ENCODE peak calls at places on chromosomes 6 and 20, in nine cellular contexts. V is RCC 7860; L is activated T-helper 1 cell treated with Interleukin-2 at 50 U/mL for 16 hours; M is AG10803; O is amniotic stem cell; U is iris pigment epithelial cell; D is activated CD4-positive, alpha-beta T cell treated with anti-CD3 and anti-CD28 coated beads, Interleukin-2, amount 10 ng/mL, durations not matched to agents 7 days and 5 days; F is NCI-H1092 treated with DMSO at 0.1 percent for 48 hours; J is NCI-H1417. Y is an unnamed sample.

GRCh38 chr20:63745961-63746765 is 6.6 kb downstream of the SLC2A4RG start:
- DNase-seq in V (no peak), L (no peak), M (no peak), O (no peak), U (no peak), D (no peak), F (no peak), J (no peak), Y (no peak)

GRCh38 chr6:110522427-110522826 is 46.0 kb upstream of the SLC22A16 start:
- DNase-seq in V (no peak), L (no peak), M (no peak), O (no peak), U (no peak), D (no peak), F (no peak), J (no peak), Y (no peak)

GRCh38 chr6:39009476-39009875 is 39.1 kb upstream of the GLP1R start:
- DNase-seq in V (no peak), L (no peak), M (no peak), O (no peak), U (no peak), D (no peak), F (no peak), J (no peak), Y (no peak)

GRCh38 chr6:106913111-106913510 is 61.4 kb downstream of the CD24 start:
- DNase-seq in V (no peak), L (no peak), M (no peak), O (no peak), U (no peak), D (no peak), F (no peak), J (no peak), Y (no peak)

GRCh38 chr20:52484438-52484837 is 292.9 kb upstream of the ZFP64 start:
- DNase-seq in V (peak), L (no peak), M (peak), O (peak), U (peak), D (no peak), F (no peak), J (no peak), Y (no peak)

GRCh38 chr6:72748759-72749158 is 126.9 kb downstream of the KCNQ5 start:
- DNase-seq in V (peak), L (no peak), M (peak), O (peak), U (peak), D (no peak), F (no peak), J (no peak), Y (peak)

GRCh38 chr6:109143191-109143590 is 47.9 kb downstream of the CEP57L1 start:
- DNase-seq in V (no peak), L (no peak), M (no peak), O (no peak), U (peak), D (no peak), F (no peak), J (no peak), Y (no peak)

GRCh38 chr6:68639826-68640505 is 4.9 kb downstream of the ADGRB3 start:
- DNase-seq in V (no peak), L (no peak), M (no peak), O (no peak), U (no peak), D (no peak), F (no peak), J (peak), Y (peak)

GRCh38 chr6:106339334-106340029 is 13.9 kb upstream of the ATG5 start:
- DNase-seq in V (peak), L (no peak), M (peak), O (peak), U (peak), D (peak), F (peak), J (peak), Y (peak)

GRCh38 chr20:15346657-15347280 is 1009.4 kb upstream of the FLRT3 start:
- DNase-seq in V (no peak), L (no peak), M (no peak), O (no peak), U (no peak), D (no peak), F (no peak), J (no peak), Y (no peak)

GRCh38 chr20:41249371-41249770 is 68.2 kb downstream of the ZHX3 start:
- DNase-seq in V (peak), L (no peak), M (peak), O (peak), U (peak), D (no peak), F (no peak), J (no peak), Y (peak)

GRCh38 chr20:43752561-43753301 is 25.9 kb upstream of the GTSF1L start:
- DNase-seq in V (peak), L (no peak), M (peak), O (no peak), U (peak), D (peak), F (no peak), J (no peak), Y (peak)

GRCh38 chr6:90003069-90003800 is 109.0 kb downstream of the GJA10 start:
- DNase-seq in V (no peak), L (no peak), M (no peak), O (no peak), U (no peak), D (no peak), F (no peak), J (no peak), Y (no peak)

GRCh38 chr20:40265872-40266533 is 423.0 kb downstream of the MAFB start:
- DNase-seq in V (no peak), L (no peak), M (peak), O (no peak), U (peak), D (no peak), F (peak), J (peak), Y (peak)

GRCh38 chr6:90483956-90484355 is 102.9 kb downstream of the MAP3K7 start:
- DNase-seq in V (no peak), L (no peak), M (no peak), O (no peak), U (no peak), D (no peak), F (no peak), J (no peak), Y (no peak)

GRCh38 chr6:116461563-116462507 is 660 bp downstream of the CALHM6 start:
- DNase-seq in V (no peak), L (peak), M (peak), O (no peak), U (peak), D (peak), F (peak), J (no peak), Y (no peak)

GRCh38 chr6:155200012-155200411 is 63.8 kb upstream of the CLDN20 start:
- DNase-seq in V (peak), L (no peak), M (no peak), O (no peak), U (peak), D (no peak), F (no peak), J (no peak), Y (no peak)

GRCh38 chr6:38554700-38555413 is 84.9 kb downstream of the BTBD9 start:
- DNase-seq in V (peak), L (no peak), M (peak), O (peak), U (peak), D (no peak), F (no peak), J (no peak), Y (peak)

GRCh38 chr6:89375427-89375868 is 22.9 kb upstream of the UBE2J1 start:
- DNase-seq in V (no peak), L (peak), M (no peak), O (no peak), U (peak), D (peak), F (peak), J (peak), Y (peak)

GRCh38 chr20:48191200-48191599 is 405.9 kb upstream of the SULF2 start:
- DNase-seq in V (no peak), L (no peak), M (no peak), O (no peak), U (peak), D (no peak), F (no peak), J (no peak), Y (no peak)

GRCh38 chr6:88722691-88723090 is 240.7 kb downstream of the RNGTT start:
- DNase-seq in V (no peak), L (no peak), M (no peak), O (no peak), U (peak), D (no peak), F (no peak), J (no peak), Y (no peak)

GRCh38 chr20:40563296-40563950 is 125.6 kb downstream of the MAFB start:
- DNase-seq in V (no peak), L (no peak), M (peak), O (no peak), U (peak), D (no peak), F (no peak), J (peak), Y (no peak)

GRCh38 chr6:32609731-32610640 is 20.3 kb upstream of the HLA-DRB1 start:
- DNase-seq in V (peak), L (no peak), M (peak), O (peak), U (peak), D (peak), F (peak), J (peak), Y (peak)

GRCh38 chr6:138088307-138088744 is 18.9 kb downstream of the PERP start:
- DNase-seq in V (peak), L (no peak), M (peak), O (peak), U (peak), D (no peak), F (no peak), J (no peak), Y (peak)

GRCh38 chr20:9617940-9618339 is 103.5 kb downstream of the LAMP5 start:
- DNase-seq in V (no peak), L (no peak), M (peak), O (no peak), U (peak), D (no peak), F (peak), J (peak), Y (peak)

GRCh38 chr6:143362192-143362558 is 88.3 kb downstream of the ADAT2 start:
- DNase-seq in V (no peak), L (no peak), M (no peak), O (no peak), U (no peak), D (no peak), F (no peak), J (no peak), Y (no peak)

GRCh38 chr6:125764105-125764671 is 14.8 kb downstream of the HEY2 start:
- DNase-seq in V (no peak), L (no peak), M (no peak), O (no peak), U (no peak), D (no peak), F (no peak), J (no peak), Y (no peak)

GRCh38 chr6:142155895-142156757 is 9.1 kb downstream of the VTA1 start:
- DNase-seq in V (peak), L (no peak), M (peak), O (no peak), U (peak), D (no peak), F (peak), J (peak), Y (peak)

GRCh38 chr6:52909531-52909930 is at the start of gene GSTA3:
- DNase-seq in V (no peak), L (no peak), M (no peak), O (no peak), U (no peak), D (no peak), F (no peak), J (no peak), Y (no peak)

GRCh38 chr20:58515240-58516212 is at the start of gene APCDD1L:
- DNase-seq in V (peak), L (no peak), M (peak), O (peak), U (peak), D (no peak), F (no peak), J (no peak), Y (peak)

GRCh38 chr6:9398794-9399373 is 963.5 kb upstream of the SLC35B3 start:
- DNase-seq in V (no peak), L (no peak), M (peak), O (no peak), U (no peak), D (no peak), F (no peak), J (no peak), Y (no peak)

GRCh38 chr6:168597471-168597875 is 156.5 kb downstream of the SMOC2 start:
- DNase-seq in V (no peak), L (no peak), M (no peak), O (no peak), U (no peak), D (no peak), F (no peak), J (no peak), Y (no peak)

GRCh38 chr6:11011787-11012234 is 32.3 kb downstream of the ELOVL2 start:
- DNase-seq in V (peak), L (no peak), M (no peak), O (no peak), U (no peak), D (no peak), F (no peak), J (no peak), Y (peak)

GRCh38 chr20:16520154-16520553 is 53.1 kb downstream of the KIF16B start:
- DNase-seq in V (no peak), L (no peak), M (no peak), O (no peak), U (no peak), D (no peak), F (no peak), J (no peak), Y (no peak)

GRCh38 chr6:69785697-69786096 is 11.1 kb downstream of the LMBRD1 start:
- DNase-seq in V (no peak), L (no peak), M (no peak), O (no peak), U (no peak), D (no peak), F (no peak), J (no peak), Y (no peak)

Y was measured in ACHN.